ENCODE peak calls at places on chromosome 6, in six cellular contexts. P is heart right ventricle, M is left lung, G is tibial artery, Z is heart left ventricle, F is cardiac muscle cell. B is an unnamed sample. For H3K36me3, the result is how much of the 10 kb centered on the place peaks cover.

GRCh38 chr6:41021832-41022231 is 17.2 kb downstream of the UNC5CL start:
- DNase-seq in F (peak), P (no peak), Z (no peak), G (no peak), M (no peak), B (no peak)

GRCh38 chr6:490251-491037 is 98.9 kb downstream of the IRF4 start:
- DNase-seq in F (no peak), Z (no peak), P (no peak), G (no peak), M (no peak), B (no peak)

GRCh38 chr6:152463183-152463582 is 174.0 kb downstream of the SYNE1 start:
- DNase-seq in F (no peak), G (no peak), Z (no peak), P (no peak), M (no peak), B (no peak)

GRCh38 chr6:140773276-140773675 is 1359.4 kb upstream of the GJE1 start:
- DNase-seq in P (no peak), M (no peak), F (no peak), Z (no peak), G (no peak), B (no peak)

GRCh38 chr6:165227644-165228329 is 81.6 kb downstream of the C6orf118 start:
- DNase-seq in M (no peak), G (no peak), Z (no peak), F (no peak), P (no peak), B (no peak)

GRCh38 chr6:40930555-40930954 is 108.5 kb downstream of the UNC5CL start:
- DNase-seq in Z (peak), P (peak), M (no peak), F (no peak), G (no peak), B (no peak)

GRCh38 chr6:18154507-18155272 is at the start of gene TPMT:
- DNase-seq in F (no peak), P (peak), G (peak), Z (peak), M (peak), B (peak)

GRCh38 chr6:39814236-39814635 is 22.1 kb downstream of the DAAM2 start:
- DNase-seq in Z (no peak), M (no peak), P (no peak), G (no peak), F (no peak), B (no peak)

GRCh38 chr6:22025468-22026159 is 271.2 kb downstream of the PRL start:
- DNase-seq in Z (no peak), F (peak), G (no peak), M (no peak), P (no peak), B (peak)

GRCh38 chr6:161798844-161799394 is 525.1 kb upstream of the AGPAT4 start:
- DNase-seq in Z (no peak), M (no peak), P (no peak), G (no peak), F (no peak), B (no peak)

GRCh38 chr6:161373905-161374451 is 100.1 kb upstream of the AGPAT4 start:
- DNase-seq in P (peak), Z (no peak), G (peak), M (no peak), F (peak), B (peak)

GRCh38 chr6:90263653-90264052 is 33.0 kb downstream of the BACH2 start:
- DNase-seq in P (no peak), Z (no peak), G (no peak), M (no peak), F (no peak), B (no peak)

GRCh38 chr6:80553071-80553740 is 446.7 kb downstream of the BCKDHB start:
- DNase-seq in M (no peak), F (no peak), P (no peak), G (no peak), Z (peak), B (no peak)

GRCh38 chr6:161242779-161243693 is 30.8 kb downstream of the AGPAT4 start:
- DNase-seq in Z (no peak), G (no peak), P (no peak), F (no peak), M (peak), B (no peak)

GRCh38 chr6:14665827-14666724 is 548.5 kb downstream of the CD83 start:
- DNase-seq in F (peak), Z (peak), M (no peak), G (peak), P (no peak), B (no peak)

GRCh38 chr6:134419717-134420116 is 101.8 kb upstream of the SGK1 start:
- DNase-seq in P (no peak), M (no peak), G (no peak), Z (no peak), F (no peak), B (no peak)

GRCh38 chr6:125918681-125919566 is 37.6 kb upstream of the HINT3 start:
- DNase-seq in Z (no peak), P (no peak), M (no peak), F (no peak), G (peak), B (peak)

GRCh38 chr6:34241351-34242215 is 4.9 kb downstream of the HMGA1 start:
- DNase-seq in P (no peak), F (no peak), G (no peak), Z (no peak), M (peak), B (no peak)

GRCh38 chr6:28953039-28953872 is 29.5 kb upstream of the TRIM27 start:
- DNase-seq in P (no peak), M (no peak), Z (no peak), G (no peak), F (peak), B (peak)

GRCh38 chr6:128516514-128516898 is 3.9 kb downstream of the PTPRK start:
- DNase-seq in G (no peak), Z (no peak), P (no peak), F (no peak), M (no peak), B (no peak)

GRCh38 chr6:18501313-18502013 is 114.3 kb downstream of the RNF144B start:
- DNase-seq in M (peak), G (peak), Z (peak), P (peak), F (no peak), B (no peak)

GRCh38 chr6:87668006-87668405 is 34.0 kb downstream of the AKIRIN2 start:
- DNase-seq in M (no peak), Z (no peak), G (no peak), F (no peak), P (no peak), B (no peak)

GRCh38 chr6:142378138-142378875 is 76.5 kb downstream of the ADGRG6 start:
- DNase-seq in G (no peak), Z (no peak), P (no peak), F (peak), M (no peak), B (no peak)

GRCh38 chr6:160995271-160995670 is 3.7 kb downstream of the MAP3K4 start:
- DNase-seq in G (no peak), F (no peak), M (no peak), P (no peak), Z (no peak), B (no peak)

GRCh38 chr6:45327956-45328522 is at the start of gene RUNX2:
- DNase-seq in Z (no peak), F (peak), G (no peak), M (no peak), P (no peak), B (no peak)

GRCh38 chr6:19433101-19433500 is 404.1 kb upstream of the ID4 start:
- DNase-seq in M (no peak), P (no peak), G (no peak), Z (no peak), F (no peak), B (peak)

GRCh38 chr6:128892079-128892478 is 9.1 kb downstream of the LAMA2 start:
- DNase-seq in F (no peak), G (no peak), M (no peak), P (no peak), Z (no peak), B (no peak)

GRCh38 chr6:110664933-110665332 is 150.3 kb downstream of the CDK19 start:
- DNase-seq in Z (no peak), G (no peak), F (no peak), P (no peak), M (no peak), B (no peak)

GRCh38 chr6:153214439-153214838 is 83.4 kb upstream of the RGS17 start:
- DNase-seq in F (no peak), P (no peak), G (no peak), Z (no peak), M (no peak), B (no peak)

GRCh38 chr6:12222405-12223366 is 67.5 kb upstream of the EDN1 start:
- DNase-seq in Z (no peak), G (no peak), F (no peak), P (no peak), M (no peak), B (no peak)
- H3K27ac ChIP-seq in Z (no peak), G (no peak), F (no peak), P (no peak), M (no peak), B (no peak)

DNA sequence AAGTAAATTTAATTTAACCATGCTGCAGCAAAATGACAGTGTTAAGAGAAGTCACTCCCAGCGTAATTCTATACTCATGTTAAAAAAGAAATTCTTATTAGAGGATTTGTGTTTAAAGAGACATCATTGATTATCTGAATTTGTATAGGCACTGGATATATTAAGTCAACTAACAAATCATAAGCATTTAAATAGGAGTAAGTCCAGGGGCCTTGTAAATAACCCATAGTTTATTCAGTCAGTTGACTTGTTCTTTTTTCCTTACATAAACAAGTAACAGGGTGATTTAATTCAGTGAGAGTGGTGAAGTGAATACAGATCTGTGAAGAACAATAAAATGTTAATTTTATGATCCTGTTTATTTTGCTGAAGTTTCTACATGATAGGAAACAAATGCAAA is 22.4 kb downstream of the LYRM4 start:
- DNase-seq in G (no peak), P (no peak), M (no peak), Z (no peak), F (no peak), B (no peak)
- H3K36me3 ChIP-seq in G (under half), P (under half), M (under half), Z (under half), F (under half), B (under half)

GRCh38 chr6:163443985-163444553 is 29.6 kb downstream of the QKI start:
- DNase-seq in M (no peak), Z (no peak), P (no peak), G (no peak), F (no peak), B (no peak)
- TF ChIP-seq CTCF in M (no peak), Z (no peak), P (no peak), G (no peak), F (no peak), B (no peak)

GRCh38 chr6:36120979-36121706 is 9.2 kb upstream of the MAPK13 start:
- DNase-seq in Z (peak), G (peak), M (peak), P (peak), F (no peak), B (peak)
- H3K27ac ChIP-seq in Z (no peak), G (no peak), M (peak), P (peak), F (no peak), B (no peak)

GRCh38 chr6:53101006-53101405 is 35.8 kb downstream of the FBXO9 start:
- DNase-seq in P (no peak), G (no peak), M (no peak), F (no peak), Z (no peak), B (no peak)
- H3K36me3 ChIP-seq in P (half or more), G (half or more), M (half or more), F (under half), Z (under half), B (under half)

DNA sequence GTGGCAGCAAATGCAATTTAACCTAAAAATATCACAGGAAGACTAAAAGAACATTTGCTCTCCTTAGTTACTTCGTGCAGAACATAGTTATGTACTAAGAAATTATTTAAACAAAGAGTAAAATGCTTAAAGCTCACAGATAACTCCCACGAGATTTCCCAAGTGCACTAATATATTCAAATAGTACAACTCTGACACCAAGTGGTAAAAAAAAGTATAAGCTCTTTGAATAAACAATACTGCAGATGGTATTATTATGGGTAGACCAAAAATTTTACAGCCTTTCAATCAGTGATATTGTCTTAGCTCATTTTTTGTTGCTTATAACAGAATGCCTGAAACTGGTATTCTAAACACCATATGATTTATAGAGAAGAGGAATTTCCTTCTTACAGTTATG is 52.8 kb upstream of the FILIP1 start:
- DNase-seq in Z (no peak), P (no peak), F (peak), G (no peak), M (no peak), B (no peak)
- TF ChIP-seq CTCF in Z (peak), P (peak), F (peak), G (peak), M (peak), B (peak)

GRCh38 chr6:156830126-156830525 is 52.9 kb downstream of the ARID1B start:
- DNase-seq in M (no peak), P (no peak), G (no peak), F (no peak), Z (no peak), B (no peak)
- H3K27ac ChIP-seq in M (no peak), P (no peak), G (no peak), F (no peak), Z (no peak), B (no peak)

B was measured in uterus.